ENCODE peak calls at places on chromosome 17, in four cellular contexts. One of them, this sample, is unnamed.

GRCh38 chr17:39563476-39563875 is 44.2 kb downstream of the NEUROD2 start:
- DNase-seq in CD4-positive, alpha-beta T cell: no peak
- DNase-seq in psoas muscle: no peak
- DNase-seq in HepG2: no peak
- DNase-seq in this sample: no peak

GRCh38 chr17:75126954-75127353 is 4.6 kb downstream of the NT5C start:
- DNase-seq in CD4-positive, alpha-beta T cell: no peak
- DNase-seq in HepG2: no peak
- DNase-seq in psoas muscle: no peak
- DNase-seq in this sample: no peak

GRCh38 chr17:64384253-64385186 is 6.1 kb downstream of the PECAM1 start:
- DNase-seq in HepG2: peak; percentile 49
- DNase-seq in psoas muscle: no peak
- DNase-seq in CD4-positive, alpha-beta T cell: no peak
- DNase-seq in this sample: no peak

GRCh38 chr17:72039490-72039889 is 81.3 kb upstream of the SOX9 start:
- DNase-seq in HepG2: no peak
- DNase-seq in psoas muscle: no peak
- DNase-seq in CD4-positive, alpha-beta T cell: no peak
- DNase-seq in this sample: no peak

GRCh38 chr17:32136856-32137255 is 5.4 kb upstream of the RHOT1 start:
- DNase-seq in psoas muscle: no peak
- DNase-seq in HepG2: no peak
- DNase-seq in CD4-positive, alpha-beta T cell: no peak
- DNase-seq in this sample: no peak

GRCh38 chr17:75271955-75272847 is 1.2 kb upstream of the MIF4GD start:
- DNase-seq in CD4-positive, alpha-beta T cell: no peak
- DNase-seq in HepG2: no peak
- DNase-seq in psoas muscle: peak; percentile 74
- DNase-seq in this sample: no peak

GRCh38 chr17:4407851-4408250 is 25.9 kb upstream of the SPNS3 start:
- DNase-seq in psoas muscle: no peak
- DNase-seq in HepG2: peak; percentile 18
- DNase-seq in CD4-positive, alpha-beta T cell: no peak
- DNase-seq in this sample: no peak

GRCh38 chr17:60168654-60169053 is 18.9 kb downstream of the CA4 start:
- DNase-seq in psoas muscle: no peak
- DNase-seq in CD4-positive, alpha-beta T cell: no peak
- DNase-seq in HepG2: no peak
- DNase-seq in this sample: no peak

GRCh38 chr17:64773836-64774761 is 112.0 kb upstream of the SMURF2 start:
- DNase-seq in psoas muscle: peak; percentile 63
- DNase-seq in CD4-positive, alpha-beta T cell: no peak
- DNase-seq in HepG2: peak; percentile 91
- DNase-seq in this sample: peak; percentile 89

GRCh38 chr17:57518587-57519118 is 226.4 kb downstream of the CCDC182 start:
- DNase-seq in HepG2: no peak
- DNase-seq in psoas muscle: peak; percentile 75
- DNase-seq in CD4-positive, alpha-beta T cell: no peak
- DNase-seq in this sample: peak; percentile 76

GRCh38 chr17:50365649-50366393 is 7.2 kb downstream of the MRPL27 start:
- DNase-seq in CD4-positive, alpha-beta T cell: no peak
- DNase-seq in HepG2: no peak
- DNase-seq in psoas muscle: no peak
- DNase-seq in this sample: no peak

GRCh38 chr17:67863624-67864247 is 38.4 kb downstream of the BPTF start:
- DNase-seq in psoas muscle: no peak
- DNase-seq in CD4-positive, alpha-beta T cell: no peak
- DNase-seq in HepG2: no peak
- DNase-seq in this sample: no peak

GRCh38 chr17:7191571-7192270 is 12.6 kb upstream of the ASGR1 start:
- DNase-seq in HepG2: peak; percentile 50
- DNase-seq in CD4-positive, alpha-beta T cell: no peak
- DNase-seq in psoas muscle: no peak
- DNase-seq in this sample: peak; percentile 66

GRCh38 chr17:45651145-45651713 is 132.9 kb upstream of the CRHR1 start:
- DNase-seq in CD4-positive, alpha-beta T cell: no peak
- DNase-seq in psoas muscle: no peak
- DNase-seq in HepG2: no peak
- DNase-seq in this sample: no peak

DNA sequence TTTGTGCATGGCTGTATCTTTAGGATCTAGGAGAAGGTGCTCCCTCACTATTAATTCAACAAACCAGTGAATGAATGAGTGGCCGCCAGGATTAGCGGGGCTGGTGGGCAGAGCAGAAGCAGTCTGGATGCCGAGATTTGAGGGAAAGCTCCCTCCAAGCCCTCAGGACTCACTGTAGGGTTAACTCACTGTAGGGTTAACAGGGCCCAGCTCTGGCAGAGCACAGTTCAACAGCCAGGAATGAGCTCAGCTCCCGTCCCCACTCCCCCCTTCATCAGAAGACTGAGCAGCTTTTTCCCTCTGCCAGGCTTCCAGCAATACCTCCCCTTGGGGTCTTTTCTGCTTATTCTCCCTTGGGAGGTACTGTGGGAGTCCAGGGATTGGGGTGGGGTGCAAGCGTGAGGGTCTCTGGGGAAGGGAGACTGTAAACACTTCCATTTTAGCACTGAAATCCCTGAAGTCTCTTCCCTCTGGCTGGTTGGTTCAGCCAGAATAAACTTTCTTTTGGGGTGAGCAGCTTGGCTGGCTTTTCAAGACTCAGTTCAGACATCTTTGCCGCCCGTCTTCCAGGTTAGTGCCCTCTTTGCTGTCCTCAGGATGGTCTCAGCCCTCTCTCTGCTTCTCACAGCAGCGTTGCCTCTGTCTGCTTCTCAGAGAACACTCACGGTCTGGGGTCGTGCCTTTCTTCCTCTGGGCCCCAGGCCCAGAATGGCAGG is 53.7 kb upstream of the WSB1 start:
- DNase-seq in psoas muscle: no peak
- DNase-seq in HepG2: no peak
- DNase-seq in CD4-positive, alpha-beta T cell: no peak
- DNase-seq in this sample: no peak
- H3K27ac ChIP-seq in psoas muscle: no peak overlapping the region
- H3K27ac ChIP-seq in HepG2: no peak overlapping the region
- H3K27ac ChIP-seq in CD4-positive, alpha-beta T cell: no peak overlapping the region
- H3K27ac ChIP-seq in this sample: peak overlapping the region; percentile 62

GRCh38 chr17:79791354-79792123 is 5.3 kb downstream of the CBX8 start:
- DNase-seq in CD4-positive, alpha-beta T cell: no peak
- DNase-seq in psoas muscle: no peak
- DNase-seq in HepG2: no peak
- DNase-seq in this sample: no peak

GRCh38 chr17:79792371-79792871 is 4.5 kb downstream of the CBX8 start:
- DNase-seq in psoas muscle: no peak
- DNase-seq in CD4-positive, alpha-beta T cell: no peak
- DNase-seq in HepG2: no peak
- DNase-seq in this sample: no peak

GRCh38 chr17:79788989-79789942 is 7.6 kb downstream of the CBX8 start:
- DNase-seq in CD4-positive, alpha-beta T cell: no peak
- DNase-seq in psoas muscle: no peak
- DNase-seq in HepG2: no peak
- DNase-seq in this sample: peak; percentile 40

GRCh38 chr17:79789943-79790804 is 6.7 kb downstream of the CBX8 start:
- DNase-seq in HepG2: no peak
- DNase-seq in psoas muscle: peak; percentile 72
- DNase-seq in CD4-positive, alpha-beta T cell: no peak
- DNase-seq in this sample: peak; percentile 79

GRCh38 chr17:79790805-79791353 is 6.0 kb downstream of the CBX8 start:
- DNase-seq in CD4-positive, alpha-beta T cell: no peak
- DNase-seq in HepG2: no peak
- DNase-seq in psoas muscle: no peak
- DNase-seq in this sample: no peak
- H3K27me3 ChIP-seq in CD4-positive, alpha-beta T cell: peaks cover 63% of the 10 kb centered on the region
- H3K27me3 ChIP-seq in HepG2: peaks cover 18% of the 10 kb centered on the region
- H3K27me3 ChIP-seq in psoas muscle: no peaks in the 10 kb centered on the region
- H3K27me3 ChIP-seq in this sample: peaks cover 67% of the 10 kb centered on the region

GRCh38 chr17:988561-988960 is 8.4 kb upstream of the TIMM22 start:
- DNase-seq in HepG2: no peak
- DNase-seq in psoas muscle: no peak
- DNase-seq in CD4-positive, alpha-beta T cell: no peak
- DNase-seq in this sample: no peak
- TF ChIP-seq CTCF in HepG2: no peak
- TF ChIP-seq CTCF in psoas muscle: no peak
- TF ChIP-seq CTCF in CD4-positive, alpha-beta T cell: no peak
- TF ChIP-seq CTCF in this sample: no peak

GRCh38 chr17:82489117-82489516 is 30.4 kb upstream of the FOXK2 start:
- DNase-seq in psoas muscle: peak; percentile 85
- DNase-seq in CD4-positive, alpha-beta T cell: no peak
- DNase-seq in HepG2: no peak
- DNase-seq in this sample: no peak
- H3K27ac ChIP-seq in psoas muscle: peak overlapping the region; percentile 30
- H3K27ac ChIP-seq in CD4-positive, alpha-beta T cell: no peak overlapping the region
- H3K27ac ChIP-seq in HepG2: no peak overlapping the region
- H3K27ac ChIP-seq in this sample: no peak overlapping the region

GRCh38 chr17:47721725-47722124 is 11.3 kb upstream of the TBX21 start:
- DNase-seq in psoas muscle: no peak
- DNase-seq in CD4-positive, alpha-beta T cell: no peak
- DNase-seq in HepG2: no peak
- DNase-seq in this sample: no peak

GRCh38 chr17:47718634-47719405 is 14.2 kb upstream of the TBX21 start:
- DNase-seq in psoas muscle: no peak
- DNase-seq in CD4-positive, alpha-beta T cell: no peak
- DNase-seq in HepG2: no peak
- DNase-seq in this sample: no peak

GRCh38 chr17:47720196-47720595 is 12.8 kb upstream of the TBX21 start:
- DNase-seq in CD4-positive, alpha-beta T cell: no peak
- DNase-seq in psoas muscle: no peak
- DNase-seq in HepG2: no peak
- DNase-seq in this sample: no peak

GRCh38 chr17:47719411-47720152 is 13.5 kb upstream of the TBX21 start:
- DNase-seq in CD4-positive, alpha-beta T cell: no peak
- DNase-seq in HepG2: no peak
- DNase-seq in psoas muscle: no peak
- DNase-seq in this sample: no peak

GRCh38 chr17:47720754-47721533 is 12.1 kb upstream of the TBX21 start:
- DNase-seq in psoas muscle: no peak
- DNase-seq in HepG2: no peak
- DNase-seq in CD4-positive, alpha-beta T cell: peak; percentile 60
- DNase-seq in this sample: peak; percentile 55
- H3K27me3 ChIP-seq in psoas muscle: no peaks in the 10 kb centered on the region
- H3K27me3 ChIP-seq in HepG2: peaks cover 24% of the 10 kb centered on the region
- H3K27me3 ChIP-seq in CD4-positive, alpha-beta T cell: no peaks in the 10 kb centered on the region
- H3K27me3 ChIP-seq in this sample: peaks cover 57% of the 10 kb centered on the region

This sample was measured in hepatocyte.